ENCODE peak calls at places on chromosomes 11 and 22, in ten cellular contexts. I is ovary, K is A549, V is IMR-90, P is H1, G is tibial nerve, O is right lobe of liver, X is sigmoid colon, A is stomach, R is adrenal gland. L is an unnamed sample.
A peak's percentile ranks its signal among the peaks of the same experiment; 100 is the strongest.

GRCh38 chr11:67664696-67665536 is 9.5 kb downstream of the ALDH3B2 start:
- DNase-seq in I (no peak), K (no peak), V (no peak), P (no peak), G (no peak), O (no peak), X (no peak), A (no peak), R (no peak), L (no peak)

GRCh38 chr22:27507066-27507715 is 294.4 kb downstream of the MN1 start:
- DNase-seq in I (no peak), K (no peak), V (no peak), P (no peak), G (no peak), O (no peak), X (no peak), A (peak; percentile 31), R (no peak), L (no peak)

GRCh38 chr11:67315325-67315909 is 12.1 kb downstream of the SSH3 start:
- DNase-seq in I (no peak), K (no peak), V (no peak), P (no peak), G (no peak), O (no peak), X (no peak), A (no peak), R (no peak), L (no peak)

GRCh38 chr22:25876871-25877270 is 134.9 kb downstream of the MYO18B start:
- DNase-seq in I (no peak), K (no peak), V (no peak), P (no peak), G (no peak), O (no peak), X (no peak), A (no peak), R (no peak), L (no peak)

GRCh38 chr22:40193429-40194421 is 16.0 kb downstream of the TNRC6B start:
- DNase-seq in I (peak; percentile 34), K (peak; percentile 29), V (peak; percentile 34), P (peak; percentile 68), G (no peak), O (no peak), X (no peak), A (no peak), R (peak; percentile 11), L (no peak)

GRCh38 chr22:38965614-38966378 is 8.4 kb downstream of the APOBEC3A start:
- DNase-seq in I (no peak), K (no peak), V (no peak), P (no peak), G (no peak), O (peak; percentile 46), X (no peak), A (no peak), R (no peak), L (peak; percentile 63)

GRCh38 chr11:116615211-116615865 is 157.4 kb downstream of the BUD13 start:
- DNase-seq in I (no peak), K (no peak), V (no peak), P (no peak), G (no peak), O (no peak), X (no peak), A (no peak), R (no peak), L (no peak)

GRCh38 chr11:47359586-47359985 is 7.1 kb upstream of the MYBPC3 start:
- DNase-seq in I (no peak), K (no peak), V (no peak), P (no peak), G (no peak), O (peak; percentile 53), X (no peak), A (no peak), R (no peak), L (peak; percentile 85)

GRCh38 chr11:69650081-69650831 is 9.3 kb downstream of the CCND1 start:
- DNase-seq in I (no peak), K (no peak), V (no peak), P (no peak), G (no peak), O (peak; percentile 41), X (peak; percentile 61), A (no peak), R (no peak), L (peak; percentile 59)

GRCh38 chr11:66915866-66916265 is 42.3 kb downstream of the PC start:
- DNase-seq in I (no peak), K (no peak), V (no peak), P (no peak), G (no peak), O (no peak), X (no peak), A (no peak), R (no peak), L (no peak)

GRCh38 chr22:17562906-17563870 is at the start of gene SLC25A18:
- DNase-seq in I (peak; percentile 66), K (no peak), V (no peak), P (no peak), G (peak; percentile 50), O (peak; percentile 81), X (peak; percentile 90), A (no peak), R (peak; percentile 37), L (peak; percentile 9)

GRCh38 chr11:119845756-119846155 is 116.8 kb upstream of the NECTIN1 start:
- DNase-seq in I (no peak), K (no peak), V (no peak), P (no peak), G (no peak), O (no peak), X (no peak), A (no peak), R (no peak), L (no peak)

GRCh38 chr11:2207773-2208621 is 36.4 kb upstream of the TH start:
- DNase-seq in I (peak; percentile 4), K (no peak), V (no peak), P (no peak), G (no peak), O (no peak), X (peak; percentile 34), A (peak; percentile 19), R (peak; percentile 8), L (peak; percentile 51)

GRCh38 chr11:130131957-130132850 is 27.4 kb upstream of the ST14 start:
- DNase-seq in I (peak; percentile 50), K (peak; percentile 61), V (peak; percentile 66), P (peak; percentile 17), G (peak; percentile 66), O (no peak), X (no peak), A (peak; percentile 41), R (peak; percentile 52), L (no peak)

GRCh38 chr11:1408346-1408745 is 18.6 kb downstream of the BRSK2 start:
- DNase-seq in I (no peak), K (no peak), V (no peak), P (no peak), G (no peak), O (no peak), X (no peak), A (no peak), R (no peak), L (no peak)

GRCh38 chr22:46849101-46849500 is 86.7 kb downstream of the TBC1D22A start:
- DNase-seq in I (no peak), K (no peak), V (no peak), P (no peak), G (no peak), O (no peak), X (no peak), A (no peak), R (no peak), L (no peak)

GRCh38 chr11:1879342-1879940 is 12.3 kb downstream of the PRR33 start:
- DNase-seq in I (no peak), K (no peak), V (no peak), P (no peak), G (no peak), O (peak; percentile 48), X (peak; percentile 64), A (no peak), R (no peak), L (peak; percentile 74)

GRCh38 chr22:33605686-33606085 is 314.6 kb downstream of the LARGE1 start:
- DNase-seq in I (no peak), K (no peak), V (no peak), P (no peak), G (no peak), O (no peak), X (no peak), A (peak; percentile 70), R (no peak), L (no peak)

GRCh38 chr11:69156673-69157155 is 979 bp downstream of the SMIM38 start:
- DNase-seq in I (no peak), K (no peak), V (peak; percentile 29), P (no peak), G (no peak), O (no peak), X (no peak), A (no peak), R (no peak), L (peak; percentile 51)

GRCh38 chr11:131748146-131749050 is 378.0 kb downstream of the NTM start:
- DNase-seq in I (no peak), K (peak; percentile 33), V (peak; percentile 79), P (no peak), G (peak; percentile 76), O (peak; percentile 62), X (peak; percentile 72), A (peak; percentile 48), R (peak; percentile 45), L (no peak)

GRCh38 chr11:123218451-123218850 is 23.4 kb upstream of the CLMP start:
- DNase-seq in I (no peak), K (peak; percentile 37), V (peak; percentile 44), P (no peak), G (no peak), O (no peak), X (no peak), A (no peak), R (no peak), L (no peak)

GRCh38 chr11:76148941-76149613 is 57.2 kb downstream of the WNT11 start:
- DNase-seq in I (no peak), K (no peak), V (no peak), P (no peak), G (no peak), O (peak; percentile 39), X (peak; percentile 58), A (no peak), R (no peak), L (no peak)
- H3K4me1 ChIP-seq in I (peaks cover 2% of the 10 kb centered on the region), K (peaks cover 6% of the 10 kb centered on the region), V (no peaks in the 10 kb centered on the region), P (peaks cover 3% of the 10 kb centered on the region), G (peaks cover 12% of the 10 kb centered on the region), O (peaks cover 12% of the 10 kb centered on the region), X (peaks cover 6% of the 10 kb centered on the region), A (peaks cover 16% of the 10 kb centered on the region), R (peaks cover 17% of the 10 kb centered on the region), L (peaks cover 21% of the 10 kb centered on the region)

GRCh38 chr22:41517172-41518047 is 26.9 kb downstream of the POLR3H start:
- DNase-seq in I (peak; percentile 86), K (peak; percentile 48), V (peak; percentile 46), P (no peak), G (peak; percentile 93), O (no peak), X (peak; percentile 89), A (peak; percentile 86), R (peak; percentile 67), L (no peak)
- H3K27ac ChIP-seq in I (no peak overlapping the region), K (no peak overlapping the region), V (no peak overlapping the region), P (no peak overlapping the region), G (peak overlapping the region; percentile 84), O (no peak overlapping the region), X (peak overlapping the region; percentile 64), A (peak overlapping the region; percentile 56), R (no peak overlapping the region), L (peak overlapping the region; percentile 37)

GRCh38 chr22:37051629-37052385 is at the start of gene KCTD17:
- DNase-seq in I (peak; percentile 71), K (peak; percentile 53), V (peak; percentile 59), P (no peak), G (peak; percentile 30), O (peak; percentile 76), X (peak; percentile 80), A (peak; percentile 70), R (peak; percentile 49), L (peak; percentile 94)
- TF ChIP-seq POLR2A in I (peak; percentile 56), K (peak; percentile 50), V (peak; percentile 74), P (peak; percentile 48), G (peak; percentile 22), O (peak; percentile 45), X (no peak), A (no peak), R (no peak), L (no peak)

GRCh38 chr22:44031111-44031963 is 7.2 kb downstream of the PARVB start:
- DNase-seq in I (no peak), K (no peak), V (no peak), P (no peak), G (no peak), O (no peak), X (no peak), A (no peak), R (no peak), L (no peak)
- H3K4me1 ChIP-seq in I (peaks cover 3% of the 10 kb centered on the region), K (peaks cover 14% of the 10 kb centered on the region), V (peaks cover 5% of the 10 kb centered on the region), P (peaks cover 3% of the 10 kb centered on the region), G (peaks cover 6% of the 10 kb centered on the region), O (peaks cover 11% of the 10 kb centered on the region), X (peaks cover 2% of the 10 kb centered on the region), A (peaks cover 11% of the 10 kb centered on the region), R (peaks cover 17% of the 10 kb centered on the region), L (peaks cover 39% of the 10 kb centered on the region)

L was measured in spleen.